ENCODE peak calls at places on chromosomes 5 and 9, in eight cellular contexts. F is M059J; E is sigmoid colon; P is H1; A is lower lobe of right lung; N is suprapubic skin; Y is Right ventricle myocardium superior; B is effector memory CD4-positive, alpha-beta T cell. L is an unnamed sample.

GRCh38 chr9:79741381-79741780 is 169.6 kb downstream of the TLE4 start:
- DNase-seq in F (no peak), E (no peak), P (no peak), A (no peak), N (no peak), Y (no peak), B (no peak), L (no peak)

GRCh38 chr9:133449760-133450159 is 10.0 kb upstream of the CACFD1 start:
- DNase-seq in F (peak), E (no peak), P (no peak), A (no peak), N (no peak), Y (no peak), B (no peak), L (peak)

GRCh38 chr5:35317586-35317985 is 87.3 kb upstream of the PRLR start:
- DNase-seq in F (no peak), E (no peak), P (no peak), A (no peak), N (no peak), Y (no peak), B (no peak), L (no peak)

GRCh38 chr5:95261369-95262175 is 23.3 kb downstream of the MCTP1 start:
- DNase-seq in F (peak), E (no peak), P (no peak), A (peak), N (no peak), Y (no peak), B (no peak), L (no peak)

GRCh38 chr9:107020040-107020530 is 157.1 kb downstream of the ZNF462 start:
- DNase-seq in F (peak), E (peak), P (no peak), A (no peak), N (no peak), Y (no peak), B (no peak), L (no peak)

GRCh38 chr9:107951511-107951910 is 461.9 kb upstream of the KLF4 start:
- DNase-seq in F (no peak), E (no peak), P (no peak), A (no peak), N (no peak), Y (no peak), B (no peak), L (no peak)

GRCh38 chr5:135127604-135128240 is 93.7 kb upstream of the PITX1 start:
- DNase-seq in F (peak), E (no peak), P (no peak), A (no peak), N (no peak), Y (no peak), B (no peak), L (no peak)

GRCh38 chr5:138696501-138696900 is 56.7 kb upstream of the CTNNA1 start:
- DNase-seq in F (peak), E (no peak), P (no peak), A (no peak), N (no peak), Y (no peak), B (no peak), L (no peak)

GRCh38 chr9:136586391-136586790 is 40.5 kb upstream of the NOTCH1 start:
- DNase-seq in F (no peak), E (no peak), P (no peak), A (no peak), N (no peak), Y (no peak), B (no peak), L (no peak)

GRCh38 chr9:35385042-35385441 is 104.9 kb upstream of the RUSC2 start:
- DNase-seq in F (peak), E (no peak), P (no peak), A (no peak), N (no peak), Y (no peak), B (no peak), L (no peak)

GRCh38 chr5:42242210-42242609 is 181.0 kb upstream of the GHR start:
- DNase-seq in F (peak), E (no peak), P (no peak), A (no peak), N (no peak), Y (no peak), B (no peak), L (no peak)

GRCh38 chr5:176697929-176698520 is 50.7 kb downstream of the TSPAN17 start:
- DNase-seq in F (no peak), E (no peak), P (no peak), A (no peak), N (no peak), Y (no peak), B (no peak), L (no peak)

GRCh38 chr9:128687453-128687852 is 1.6 kb upstream of the SET start:
- DNase-seq in F (no peak), E (no peak), P (no peak), A (no peak), N (no peak), Y (no peak), B (no peak), L (no peak)

GRCh38 chr9:22238809-22239684 is 207.6 kb upstream of the DMRTA1 start:
- DNase-seq in F (peak), E (no peak), P (no peak), A (no peak), N (no peak), Y (no peak), B (no peak), L (no peak)

GRCh38 chr5:53482717-53483638 is 2.5 kb downstream of the FST start:
- DNase-seq in F (peak), E (peak), P (no peak), A (peak), N (peak), Y (peak), B (no peak), L (no peak)

GRCh38 chr5:101904736-101905135 is 391.3 kb downstream of the SLCO4C1 start:
- DNase-seq in F (no peak), E (no peak), P (no peak), A (no peak), N (no peak), Y (no peak), B (no peak), L (no peak)

GRCh38 chr5:95070453-95070852 is 214.4 kb downstream of the MCTP1 start:
- DNase-seq in F (no peak), E (no peak), P (no peak), A (no peak), N (no peak), Y (no peak), B (no peak), L (no peak)

GRCh38 chr9:131608469-131609115 is 63.3 kb downstream of the PRRT1B start:
- DNase-seq in F (peak), E (peak), P (peak), A (peak), N (no peak), Y (peak), B (no peak), L (no peak)

GRCh38 chr5:74653991-74654390 is 13.5 kb upstream of the ENC1 start:
- DNase-seq in F (no peak), E (no peak), P (no peak), A (no peak), N (no peak), Y (no peak), B (no peak), L (no peak)

GRCh38 chr9:116873937-116874900 is 187.1 kb downstream of the TRIM32 start:
- DNase-seq in F (no peak), E (no peak), P (no peak), A (no peak), N (no peak), Y (no peak), B (no peak), L (no peak)

GRCh38 chr5:150672237-150672883 is 11.3 kb downstream of the MYOZ3 start:
- DNase-seq in F (peak), E (peak), P (peak), A (no peak), N (no peak), Y (peak), B (no peak), L (no peak)

GRCh38 chr9:133974631-133975341 is 17.3 kb downstream of the VAV2 start:
- DNase-seq in F (no peak), E (peak), P (no peak), A (peak), N (no peak), Y (no peak), B (no peak), L (peak)

GRCh38 chr9:131654857-131655577 is 84.9 kb downstream of the RAPGEF1 start:
- DNase-seq in F (no peak), E (no peak), P (no peak), A (no peak), N (no peak), Y (no peak), B (no peak), L (no peak)

GRCh38 chr9:74078647-74079046 is 418.5 kb upstream of the RORB start:
- DNase-seq in F (peak), E (no peak), P (no peak), A (no peak), N (no peak), Y (no peak), B (no peak), L (no peak)

GRCh38 chr9:30996761-30997160 is 1387.7 kb upstream of the ACO1 start:
- DNase-seq in F (no peak), E (no peak), P (no peak), A (no peak), N (no peak), Y (no peak), B (no peak), L (no peak)

GRCh38 chr5:159458217-159458711 is 128.0 kb upstream of the IL12B start:
- DNase-seq in F (no peak), E (no peak), P (no peak), A (no peak), N (no peak), Y (no peak), B (no peak), L (no peak)

GRCh38 chr5:147935032-147935431 is 28.7 kb upstream of the C5orf46 start:
- DNase-seq in F (peak), E (no peak), P (peak), A (no peak), N (no peak), Y (no peak), B (no peak), L (no peak)

GRCh38 chr5:66867622-66868322 is 271.6 kb downstream of the MAST4 start:
- DNase-seq in F (no peak), E (no peak), P (no peak), A (no peak), N (no peak), Y (no peak), B (no peak), L (no peak)